ENCODE peak calls at places on chromosome 18, in four cellular contexts. One of them, this sample, is unnamed.

GRCh38 chr18:987325-988186 is 82.9 kb downstream of the ADCYAP1 start:
- DNase-seq in A549: peak
- DNase-seq in astrocyte of the spinal cord: peak
- DNase-seq in AG10803: peak
- DNase-seq in this sample: no peak

GRCh38 chr18:38752430-38752829 is 1186.8 kb upstream of the CELF4 start:
- DNase-seq in A549: no peak
- DNase-seq in astrocyte of the spinal cord: no peak
- DNase-seq in AG10803: no peak
- DNase-seq in this sample: no peak

GRCh38 chr18:75880913-75881504 is 453.5 kb upstream of the SMIM21 start:
- DNase-seq in A549: no peak
- DNase-seq in astrocyte of the spinal cord: no peak
- DNase-seq in AG10803: no peak
- DNase-seq in this sample: no peak

GRCh38 chr18:32378705-32379104 is 92.0 kb downstream of the GAREM1 start:
- DNase-seq in A549: peak
- DNase-seq in astrocyte of the spinal cord: peak
- DNase-seq in AG10803: no peak
- DNase-seq in this sample: no peak

GRCh38 chr18:23228102-23229051 is 93.1 kb downstream of the CABLES1 start:
- DNase-seq in A549: no peak
- DNase-seq in astrocyte of the spinal cord: peak
- DNase-seq in AG10803: peak
- DNase-seq in this sample: no peak

GRCh38 chr18:31707815-31708214 is 23.4 kb upstream of the B4GALT6 start:
- DNase-seq in A549: no peak
- DNase-seq in astrocyte of the spinal cord: no peak
- DNase-seq in AG10803: no peak
- DNase-seq in this sample: no peak

GRCh38 chr18:48803951-48804855 is 146.6 kb downstream of the SMAD7 start:
- DNase-seq in A549: no peak
- DNase-seq in astrocyte of the spinal cord: no peak
- DNase-seq in AG10803: no peak
- DNase-seq in this sample: no peak

GRCh38 chr18:51437280-51438271 is 240.1 kb upstream of the MEX3C start:
- DNase-seq in A549: no peak
- DNase-seq in astrocyte of the spinal cord: no peak
- DNase-seq in AG10803: no peak
- DNase-seq in this sample: no peak

GRCh38 chr18:26268454-26268853 is 42.2 kb downstream of the TAF4B start:
- DNase-seq in A549: no peak
- DNase-seq in astrocyte of the spinal cord: no peak
- DNase-seq in AG10803: no peak
- DNase-seq in this sample: no peak

GRCh38 chr18:51321696-51322095 is 124.2 kb upstream of the MEX3C start:
- DNase-seq in A549: no peak
- DNase-seq in astrocyte of the spinal cord: no peak
- DNase-seq in AG10803: no peak
- DNase-seq in this sample: no peak

GRCh38 chr18:79523738-79524180 is 128.0 kb downstream of the NFATC1 start:
- DNase-seq in A549: no peak
- DNase-seq in astrocyte of the spinal cord: no peak
- DNase-seq in AG10803: no peak
- DNase-seq in this sample: peak

GRCh38 chr18:30280861-30281470 is 761.6 kb downstream of the DSC3 start:
- DNase-seq in A549: peak
- DNase-seq in astrocyte of the spinal cord: peak
- DNase-seq in AG10803: peak
- DNase-seq in this sample: peak
- TF ChIP-seq CTCF in A549: peak
- TF ChIP-seq CTCF in astrocyte of the spinal cord: peak
- TF ChIP-seq CTCF in AG10803: peak
- TF ChIP-seq CTCF in this sample: no peak

GRCh38 chr18:68714707-68715496 is at the start of gene TMX3:
- DNase-seq in A549: peak
- DNase-seq in astrocyte of the spinal cord: peak
- DNase-seq in AG10803: peak
- DNase-seq in this sample: peak

GRCh38 chr18:68714356-68714706 is 577 bp downstream of the TMX3 start:
- DNase-seq in A549: no peak
- DNase-seq in astrocyte of the spinal cord: peak
- DNase-seq in AG10803: no peak
- DNase-seq in this sample: peak

GRCh38 chr18:68713791-68714190 is 1.1 kb downstream of the TMX3 start:
- DNase-seq in A549: no peak
- DNase-seq in astrocyte of the spinal cord: no peak
- DNase-seq in AG10803: no peak
- DNase-seq in this sample: no peak

DNA sequence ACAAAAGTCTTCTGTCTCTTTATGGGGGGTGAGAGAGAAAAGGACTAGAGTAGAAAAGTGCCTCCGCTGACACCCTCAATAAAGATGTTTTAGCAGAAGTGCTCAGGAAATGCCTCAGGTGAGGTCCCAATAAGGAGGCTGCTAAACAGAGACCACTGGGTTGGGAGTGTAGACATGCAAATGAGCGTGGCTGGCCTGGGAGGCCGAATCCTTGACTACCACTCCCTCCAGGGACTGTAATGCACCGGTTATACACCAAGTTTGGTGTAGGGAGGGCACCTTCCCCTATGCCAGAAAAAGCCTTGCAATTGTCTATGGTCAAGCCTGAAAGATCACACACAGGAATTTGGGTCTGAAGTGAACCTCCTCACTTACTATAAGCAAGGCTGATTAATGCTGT is 1.8 kb downstream of the TMX3 start:
- DNase-seq in A549: no peak
- DNase-seq in astrocyte of the spinal cord: no peak
- DNase-seq in AG10803: no peak
- DNase-seq in this sample: no peak
- H3K4me3 ChIP-seq in A549: no peak
- H3K4me3 ChIP-seq in astrocyte of the spinal cord: no peak
- H3K4me3 ChIP-seq in AG10803: no peak
- H3K4me3 ChIP-seq in this sample: no peak

DNA sequence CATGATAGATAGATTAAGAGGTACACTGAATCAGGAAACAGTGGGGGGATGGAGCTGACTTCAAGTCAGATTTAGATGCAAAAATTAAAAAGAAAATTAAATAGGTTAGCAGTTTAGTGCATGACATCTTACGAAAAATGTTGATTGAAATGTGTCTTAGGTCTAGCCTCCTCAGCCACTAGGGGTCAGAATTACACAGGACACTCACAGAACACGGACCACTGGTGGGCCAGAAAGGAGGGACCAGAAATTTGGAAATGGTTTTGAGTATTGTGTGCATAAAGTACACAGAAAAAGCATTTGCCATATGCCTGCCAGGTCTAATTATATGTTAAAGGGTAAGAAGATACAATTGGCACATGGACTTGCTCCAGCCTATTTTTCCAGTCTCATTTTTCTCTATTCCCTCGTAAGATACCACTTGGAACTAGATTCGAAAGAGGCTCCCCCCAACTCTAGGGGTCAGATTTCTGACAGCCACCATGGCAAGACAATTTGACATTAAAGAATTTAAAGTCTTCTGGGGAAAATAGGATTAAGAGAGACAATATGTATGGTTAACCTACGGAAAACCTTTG is 550.2 kb upstream of the SETBP1 start:
- DNase-seq in A549: peak
- DNase-seq in astrocyte of the spinal cord: peak
- DNase-seq in AG10803: peak
- DNase-seq in this sample: no peak
- TF ChIP-seq CTCF in A549: peak
- TF ChIP-seq CTCF in astrocyte of the spinal cord: peak
- TF ChIP-seq CTCF in AG10803: peak
- TF ChIP-seq CTCF in this sample: peak

DNA sequence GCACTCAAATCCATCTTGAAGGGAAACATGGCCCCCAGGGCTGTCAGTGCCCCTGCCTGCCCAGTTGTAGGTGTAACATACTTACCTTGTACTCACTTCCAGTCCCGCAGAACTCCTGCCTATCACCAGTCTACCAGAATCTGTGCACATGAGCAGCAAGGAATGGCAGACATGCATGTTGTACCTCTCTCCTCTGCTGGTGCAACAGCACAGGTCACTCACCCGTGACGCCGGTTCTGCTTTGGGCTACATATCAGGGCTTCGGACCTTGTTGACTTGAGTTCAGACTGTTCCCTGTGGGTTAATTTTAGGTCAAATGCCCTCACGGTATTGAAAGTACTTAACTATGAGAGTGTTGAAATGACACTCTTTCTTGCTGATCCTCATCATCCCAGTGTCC is 215.7 kb downstream of the TPGS2 start:
- DNase-seq in A549: no peak
- DNase-seq in astrocyte of the spinal cord: no peak
- DNase-seq in AG10803: no peak
- DNase-seq in this sample: no peak
- H3K4me3 ChIP-seq in A549: no peak
- H3K4me3 ChIP-seq in astrocyte of the spinal cord: no peak
- H3K4me3 ChIP-seq in AG10803: no peak
- H3K4me3 ChIP-seq in this sample: no peak

GRCh38 chr18:57910817-57911216 is 107.7 kb upstream of the ATP8B1 start:
- DNase-seq in A549: no peak
- DNase-seq in astrocyte of the spinal cord: no peak
- DNase-seq in AG10803: no peak
- DNase-seq in this sample: no peak
- TF ChIP-seq CTCF in A549: peak
- TF ChIP-seq CTCF in astrocyte of the spinal cord: peak
- TF ChIP-seq CTCF in AG10803: peak
- TF ChIP-seq CTCF in this sample: no peak

This sample was measured in mucosa of descending colon.